ENCODE peak calls at places on chromosomes 3 and 15, in ten cellular contexts. P is posterior cingulate gyrus; V is brain microvascular endothelial cell; E is Right ventricle myocardium superior; S is left ventricle myocardium inferior; Z is activated T-cell treated with anti-CD3 and anti-CD28 coated beads for 4 hours; T is stimulated activated naive CD8-positive, alpha-beta T cell treated with anti-CD3 and anti-CD28 coated beads, Interleukin-15, Interleukin-2, amounts not matched to agents 100 U/mL and 50 U/mL, for 24 hours; D is neuronal stem cell; I is A172; K is CD8-positive, alpha-beta memory T cell. N is an unnamed sample.

GRCh38 chr15:50059883-50060282 is 59.1 kb downstream of the ATP8B4 start:
- DNase-seq in S (peak; percentile 20), K (no peak), V (no peak), P (no peak), Z (no peak), T (no peak), I (no peak), D (no peak), E (peak; percentile 51), N (no peak)

GRCh38 chr3:61248496-61248895 is 2.8 kb downstream of the FHIT start:
- DNase-seq in T (no peak), E (no peak), K (no peak), P (no peak), V (no peak), Z (no peak), I (no peak), D (no peak), S (no peak), N (no peak)

GRCh38 chr15:80179966-80180365 is 27.2 kb downstream of the FAH start:
- DNase-seq in Z (no peak), T (no peak), K (no peak), I (no peak), V (no peak), E (no peak), D (no peak), P (no peak), S (no peak), N (no peak)

GRCh38 chr15:99749386-99749785 is 16.1 kb upstream of the LYSMD4 start:
- DNase-seq in Z (no peak), K (no peak), T (no peak), P (no peak), I (no peak), D (no peak), E (no peak), V (no peak), S (no peak), N (no peak)

GRCh38 chr3:160629491-160629890 is 47.5 kb upstream of the ARL14 start:
- DNase-seq in V (no peak), S (no peak), D (no peak), Z (no peak), I (no peak), T (no peak), P (no peak), E (no peak), K (no peak), N (no peak)

GRCh38 chr3:101825904-101826445 is 23.3 kb upstream of the NFKBIZ start:
- DNase-seq in Z (no peak), P (no peak), V (no peak), K (no peak), I (no peak), S (no peak), T (no peak), D (no peak), E (no peak), N (no peak)

GRCh38 chr3:57164217-57164605 is 942 bp downstream of the IL17RD start:
- DNase-seq in Z (peak; percentile 7), D (no peak), S (peak; percentile 54), P (no peak), T (peak; percentile 34), I (no peak), K (no peak), V (no peak), E (peak; percentile 69), N (no peak)

GRCh38 chr15:96166223-96167200 is 164.0 kb upstream of the NR2F2 start:
- DNase-seq in E (no peak), Z (no peak), K (no peak), P (no peak), I (no peak), S (no peak), D (peak; percentile 12), V (no peak), T (no peak), N (no peak)

GRCh38 chr3:19256313-19256712 is 108.0 kb downstream of the KCNH8 start:
- DNase-seq in P (no peak), V (no peak), K (no peak), I (no peak), E (no peak), T (no peak), D (no peak), S (no peak), Z (no peak), N (no peak)

GRCh38 chr3:112640333-112640863 is 545 bp downstream of the CCDC80 start:
- DNase-seq in D (no peak), S (no peak), T (no peak), V (peak; percentile 77), I (peak; percentile 64), E (no peak), Z (no peak), P (no peak), K (no peak), N (no peak)

GRCh38 chr3:46910166-46910760 is 32.7 kb downstream of the PTH1R start:
- DNase-seq in Z (no peak), E (peak; percentile 22), D (no peak), I (no peak), V (no peak), S (no peak), K (no peak), T (no peak), P (no peak), N (no peak)

GRCh38 chr3:177475266-177475665 is 278.0 kb upstream of the TBL1XR1 start:
- DNase-seq in T (no peak), I (no peak), P (no peak), D (no peak), Z (no peak), S (no peak), K (no peak), E (no peak), V (no peak), N (no peak)

GRCh38 chr3:109597438-109597837 is 260.1 kb upstream of the DPPA4 start:
- DNase-seq in I (no peak), D (no peak), Z (no peak), S (no peak), V (no peak), E (no peak), T (no peak), P (no peak), K (no peak), N (no peak)

GRCh38 chr3:74106882-74107281 is 482.1 kb upstream of the PDZRN3 start:
- DNase-seq in S (no peak), E (no peak), P (no peak), D (no peak), I (no peak), V (no peak), T (no peak), Z (no peak), K (no peak), N (no peak)

GRCh38 chr3:172624999-172625398 is 85.9 kb downstream of the NCEH1 start:
- DNase-seq in V (no peak), K (no peak), P (no peak), I (no peak), E (no peak), Z (no peak), D (no peak), T (no peak), S (no peak), N (no peak)

GRCh38 chr3:65245133-65246076 is 557.6 kb upstream of the ADAMTS9 start:
- DNase-seq in E (no peak), D (no peak), S (no peak), K (no peak), I (peak; percentile 5), T (no peak), Z (no peak), P (no peak), V (no peak), N (no peak)

GRCh38 chr3:32177702-32178198 is 60.7 kb upstream of the CMTM8 start:
- DNase-seq in K (peak; percentile 10), I (peak; percentile 93), E (no peak), T (peak; percentile 57), Z (peak; percentile 31), D (peak; percentile 51), S (no peak), V (peak; percentile 95), P (no peak), N (peak; percentile 43)

GRCh38 chr3:4722103-4722502 is 229.0 kb downstream of the ITPR1 start:
- DNase-seq in K (no peak), E (peak; percentile 63), D (no peak), Z (no peak), T (peak; percentile 19), I (peak; percentile 91), P (no peak), V (peak; percentile 83), S (no peak), N (no peak)

GRCh38 chr15:58537033-58537432 is 105.2 kb downstream of the LIPC start:
- DNase-seq in P (no peak), K (no peak), S (no peak), V (no peak), D (no peak), Z (no peak), I (no peak), T (no peak), E (no peak), N (no peak)

GRCh38 chr3:169365993-169366915 is 297.3 kb downstream of the MECOM start:
- DNase-seq in K (no peak), E (no peak), Z (no peak), V (no peak), I (no peak), T (no peak), P (no peak), S (no peak), D (no peak), N (no peak)

GRCh38 chr3:25582242-25582641 is 82.5 kb downstream of the TOP2B start:
- DNase-seq in V (peak; percentile 92), D (no peak), K (no peak), Z (no peak), T (no peak), S (no peak), I (peak; percentile 97), E (no peak), P (no peak), N (no peak)